ENCODE peak calls at places on chromosome 6, in eight cellular contexts. S, V, I, N, H, B, X and G are unnamed samples.

GRCh38 chr6:111423055-111423633 is 59.9 kb downstream of the REV3L start:
- DNase-seq in S (no peak), V (no peak), I (no peak), N (no peak), H (no peak), B (no peak), X (no peak), G (no peak)

GRCh38 chr6:38686270-38687042 is 16.5 kb downstream of the GLO1 start:
- DNase-seq in S (no peak), V (no peak), I (no peak), N (peak), H (no peak), B (no peak), X (no peak), G (no peak)

GRCh38 chr6:84979541-84979940 is 215.1 kb upstream of the TBX18 start:
- DNase-seq in S (no peak), V (no peak), I (no peak), N (peak), H (no peak), B (no peak), X (no peak), G (no peak)

GRCh38 chr6:147852772-147853171 is 344.3 kb downstream of the SAMD5 start:
- DNase-seq in S (no peak), V (no peak), I (no peak), N (no peak), H (no peak), B (no peak), X (no peak), G (no peak)

GRCh38 chr6:138765896-138766487 is 7.6 kb upstream of the CCDC28A start:
- DNase-seq in S (no peak), V (no peak), I (peak), N (peak), H (no peak), B (peak), X (peak), G (no peak)

GRCh38 chr6:170143401-170144150 is 147.3 kb downstream of the DLL1 start:
- DNase-seq in S (no peak), V (no peak), I (no peak), N (no peak), H (no peak), B (no peak), X (no peak), G (no peak)

GRCh38 chr6:151240036-151240685 is 394 bp downstream of the AKAP12 start:
- DNase-seq in S (peak), V (peak), I (peak), N (peak), H (peak), B (no peak), X (peak), G (no peak)

GRCh38 chr6:14228571-14228970 is 111.0 kb downstream of the CD83 start:
- DNase-seq in S (no peak), V (no peak), I (no peak), N (no peak), H (no peak), B (no peak), X (no peak), G (peak)

GRCh38 chr6:5667737-5668136 is 339.0 kb downstream of the NRN1 start:
- DNase-seq in S (no peak), V (no peak), I (no peak), N (no peak), H (no peak), B (peak), X (no peak), G (no peak)

GRCh38 chr6:35724471-35724870 is 12.4 kb upstream of the ARMC12 start:
- DNase-seq in S (no peak), V (no peak), I (no peak), N (no peak), H (no peak), B (no peak), X (no peak), G (no peak)

GRCh38 chr6:35724059-35724458 is 12.8 kb upstream of the ARMC12 start:
- DNase-seq in S (no peak), V (no peak), I (no peak), N (no peak), H (no peak), B (no peak), X (no peak), G (no peak)

GRCh38 chr6:35725081-35725708 is 11.6 kb upstream of the ARMC12 start:
- DNase-seq in S (peak), V (no peak), I (no peak), N (peak), H (peak), B (no peak), X (no peak), G (no peak)

GRCh38 chr6:35727206-35727934 is 9.5 kb upstream of the ARMC12 start:
- DNase-seq in S (peak), V (peak), I (peak), N (peak), H (peak), B (no peak), X (peak), G (no peak)

DNA sequence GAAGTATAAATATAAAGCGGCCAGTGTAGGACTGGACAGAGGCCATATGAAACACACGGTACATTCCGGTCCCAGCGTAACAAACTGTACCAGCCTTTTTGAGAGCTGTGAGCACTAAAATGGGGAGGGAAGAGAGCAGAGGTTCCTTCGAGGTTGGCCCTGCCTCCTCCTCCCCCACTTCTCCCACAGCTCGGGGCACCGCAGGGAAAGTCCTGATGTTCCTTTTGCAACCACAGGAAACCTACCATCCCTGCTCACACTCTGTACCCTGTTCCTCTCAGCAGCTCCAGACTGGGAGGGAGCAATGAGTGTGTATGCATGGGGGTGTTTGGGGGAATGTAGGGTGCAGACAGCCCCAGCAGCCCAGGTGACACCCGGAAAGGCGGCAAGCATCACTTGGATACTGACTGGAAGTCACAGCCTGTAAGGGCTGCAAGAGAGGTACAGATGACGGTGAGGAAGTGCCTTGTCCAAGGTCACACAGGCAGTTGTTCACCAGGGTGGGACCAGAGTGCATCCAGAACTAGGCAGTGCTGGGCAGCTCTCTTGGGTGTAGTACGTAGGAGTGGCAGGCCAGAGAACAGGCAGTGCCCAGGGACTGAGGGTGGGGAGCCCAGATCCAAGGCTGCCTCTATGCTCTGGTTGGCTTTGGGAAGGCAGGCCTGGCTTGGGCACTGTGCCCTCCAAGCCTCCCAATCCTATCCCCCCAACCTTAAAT is 11.0 kb upstream of the ARMC12 start:
- DNase-seq in S (peak), V (peak), I (no peak), N (peak), H (peak), B (no peak), X (peak), G (no peak)
- H3K4me3 ChIP-seq in S (no peak), V (no peak), I (no peak), N (peak), H (peak), B (peak), X (no peak), G (no peak)

GRCh38 chr6:100304575-100304974 is 160.1 kb downstream of the SIM1 start:
- DNase-seq in S (no peak), V (no peak), I (no peak), N (peak), H (no peak), B (no peak), X (no peak), G (no peak)

GRCh38 chr6:100311707-100312266 is 152.9 kb downstream of the SIM1 start:
- DNase-seq in S (no peak), V (no peak), I (no peak), N (peak), H (no peak), B (no peak), X (no peak), G (no peak)

GRCh38 chr6:100305237-100305869 is 159.4 kb downstream of the SIM1 start:
- DNase-seq in S (no peak), V (no peak), I (no peak), N (no peak), H (no peak), B (no peak), X (no peak), G (no peak)

GRCh38 chr6:100307561-100307960 is 157.2 kb downstream of the SIM1 start:
- DNase-seq in S (no peak), V (no peak), I (no peak), N (no peak), H (no peak), B (no peak), X (no peak), G (no peak)

GRCh38 chr6:100309174-100309573 is 155.5 kb downstream of the SIM1 start:
- DNase-seq in S (no peak), V (no peak), I (no peak), N (no peak), H (no peak), B (no peak), X (no peak), G (no peak)
- H3K4me3 ChIP-seq in S (no peak), V (no peak), I (no peak), N (no peak), H (no peak), B (no peak), X (no peak), G (no peak)

DNA sequence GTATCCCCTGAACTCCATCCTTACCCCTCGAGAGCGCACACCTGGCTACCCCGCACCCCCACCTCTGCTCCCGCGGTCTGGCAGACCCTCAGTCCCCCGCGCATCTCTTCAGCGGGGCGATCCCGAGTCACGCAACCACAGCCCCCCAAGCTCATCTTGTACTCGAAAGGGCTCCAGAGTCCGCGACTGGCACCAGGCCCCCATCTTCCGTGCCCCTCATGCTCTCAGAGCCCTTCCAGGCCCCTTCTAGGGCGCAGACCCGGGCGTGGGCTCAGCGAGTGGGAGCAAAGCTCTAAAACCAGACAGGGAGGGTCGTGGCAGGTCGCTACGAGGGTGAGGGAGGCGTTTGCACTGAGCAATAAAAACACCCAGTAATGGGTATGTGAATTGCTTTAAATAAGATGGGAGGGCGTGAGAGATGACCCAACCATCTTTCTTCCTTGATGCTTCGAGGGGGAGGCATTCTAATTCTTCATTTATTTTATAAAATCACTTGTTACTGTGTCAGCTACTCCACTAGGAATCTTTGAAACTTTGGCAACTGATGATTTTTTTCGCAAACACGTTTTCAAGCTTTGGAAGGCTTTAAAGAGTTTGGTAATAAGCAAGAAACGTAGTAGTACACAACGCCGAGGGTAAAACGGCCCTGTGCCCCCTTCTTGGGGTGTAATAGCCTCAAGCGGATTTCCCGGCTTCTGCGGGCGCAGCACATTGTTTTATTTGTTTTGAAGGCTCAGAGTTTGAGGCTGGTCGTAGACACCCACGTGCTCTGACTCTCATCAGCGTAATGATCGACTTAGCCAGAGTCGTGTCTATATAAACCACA is 42.6 kb upstream of the SUPT3H start:
- DNase-seq in S (peak), V (no peak), I (no peak), N (peak), H (no peak), B (peak), X (no peak), G (no peak)
- H3K4me3 ChIP-seq in S (no peak), V (peak), I (no peak), N (peak), H (peak), B (peak), X (peak), G (peak)

GRCh38 chr6:29941916-29942274 is 437 bp upstream of the HLA-A start:
- DNase-seq in S (no peak), V (no peak), I (no peak), N (no peak), H (no peak), B (no peak), X (no peak), G (no peak)
- H3K4me3 ChIP-seq in S (peak), V (peak), I (peak), N (peak), H (peak), B (peak), X (peak), G (peak)

DNA sequence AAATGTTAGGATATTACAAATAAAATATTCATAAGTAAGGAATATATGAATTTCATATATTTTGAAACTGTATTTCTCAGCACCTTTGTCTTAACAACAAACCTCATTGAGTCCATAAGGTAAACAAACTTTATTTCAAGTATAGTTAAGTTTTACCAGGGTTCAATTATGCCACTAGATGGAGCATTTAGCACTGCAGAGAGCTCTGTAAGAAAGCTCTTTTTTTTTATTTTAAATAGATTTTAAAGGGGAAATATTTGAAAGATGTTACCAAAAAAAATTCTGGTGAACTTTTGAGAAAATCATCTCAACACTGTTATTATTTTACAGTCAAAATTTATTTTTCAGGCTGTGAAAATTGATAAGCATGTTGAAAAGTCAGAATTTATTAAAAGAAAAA is 955.2 kb upstream of the EYS start:
- DNase-seq in S (no peak), V (no peak), I (peak), N (peak), H (no peak), B (no peak), X (no peak), G (no peak)
- H3K4me3 ChIP-seq in S (no peak), V (no peak), I (no peak), N (no peak), H (no peak), B (no peak), X (no peak), G (no peak)

GRCh38 chr6:1391692-1392309 is 2.4 kb downstream of the FOXF2 start:
- DNase-seq in S (no peak), V (no peak), I (no peak), N (peak), H (no peak), B (no peak), X (no peak), G (no peak)
- H3K4me3 ChIP-seq in S (no peak), V (no peak), I (no peak), N (peak), H (no peak), B (no peak), X (no peak), G (no peak)

GRCh38 chr6:158799051-158799792 is 19.9 kb downstream of the EZR start:
- DNase-seq in S (no peak), V (peak), I (no peak), N (peak), H (no peak), B (no peak), X (no peak), G (no peak)

GRCh38 chr6:158807515-158808441 is 11.4 kb downstream of the EZR start:
- DNase-seq in S (no peak), V (no peak), I (no peak), N (no peak), H (no peak), B (no peak), X (no peak), G (no peak)

GRCh38 chr6:158805698-158806373 is 13.3 kb downstream of the EZR start:
- DNase-seq in S (no peak), V (no peak), I (no peak), N (no peak), H (no peak), B (no peak), X (no peak), G (no peak)

GRCh38 chr6:158801655-158802294 is 17.4 kb downstream of the EZR start:
- DNase-seq in S (peak), V (peak), I (no peak), N (no peak), H (peak), B (no peak), X (peak), G (no peak)

GRCh38 chr6:158803733-158804143 is 15.4 kb downstream of the EZR start:
- DNase-seq in S (no peak), V (peak), I (no peak), N (peak), H (no peak), B (peak), X (no peak), G (no peak)
- H3K4me3 ChIP-seq in S (no peak), V (peak), I (no peak), N (no peak), H (no peak), B (peak), X (no peak), G (no peak)

GRCh38 chr6:165008971-165009370 is 300.4 kb downstream of the C6orf118 start:
- DNase-seq in S (no peak), V (no peak), I (no peak), N (no peak), H (no peak), B (no peak), X (no peak), G (no peak)
- H3K4me3 ChIP-seq in S (no peak), V (no peak), I (no peak), N (no peak), H (no peak), B (no peak), X (no peak), G (no peak)